ENCODE peak calls at places on chromosomes 5 and 9, in five cellular contexts. I, S, K, V and A are unnamed samples.

GRCh38 chr9:16828335-16829281 is 41.9 kb downstream of the BNC2 start:
- DNase-seq in K (no peak), I (no peak), V (no peak), S (no peak), A (no peak)

GRCh38 chr9:75238311-75238976 is 150.1 kb downstream of the OSTF1 start:
- DNase-seq in K (peak), I (peak), V (peak), S (peak), A (no peak)

GRCh38 chr5:111116550-111116949 is 24.4 kb downstream of the WDR36 start:
- DNase-seq in V (no peak), K (no peak), S (no peak), I (no peak), A (no peak)

GRCh38 chr9:32264171-32264862 is 120.1 kb upstream of the ACO1 start:
- DNase-seq in I (no peak), S (peak), K (no peak), V (no peak), A (no peak)

GRCh38 chr9:29691758-29692407 is 2118.6 kb upstream of the C9orf72 start:
- DNase-seq in I (peak), S (peak), V (no peak), K (no peak), A (no peak)

GRCh38 chr9:135797507-135798302 is 95.7 kb downstream of the KCNT1 start:
- DNase-seq in I (peak), S (no peak), K (peak), V (peak), A (no peak)

GRCh38 chr5:32713396-32714381 is 2.6 kb downstream of the NPR3 start:
- DNase-seq in K (no peak), I (no peak), V (no peak), S (no peak), A (peak)

GRCh38 chr5:72268753-72269410 is 51.2 kb downstream of the MRPS27 start:
- DNase-seq in V (peak), S (no peak), K (no peak), I (peak), A (no peak)

GRCh38 chr5:87524217-87524616 is 111.5 kb upstream of the CCNH start:
- DNase-seq in S (no peak), I (no peak), V (no peak), K (no peak), A (no peak)

GRCh38 chr9:80410106-80410505 is 838.3 kb downstream of the TLE4 start:
- DNase-seq in S (no peak), I (no peak), K (peak), V (no peak), A (no peak)

GRCh38 chr9:133290751-133291302 is 15.8 kb upstream of the ABO start:
- DNase-seq in V (no peak), K (no peak), I (no peak), S (no peak), A (no peak)

GRCh38 chr5:39780341-39780740 is 355.6 kb upstream of the DAB2 start:
- DNase-seq in V (no peak), K (no peak), I (no peak), S (no peak), A (no peak)

GRCh38 chr9:116844621-116845020 is 157.5 kb downstream of the TRIM32 start:
- DNase-seq in K (no peak), V (no peak), S (peak), I (no peak), A (no peak)

GRCh38 chr5:31036407-31036806 is 157.1 kb upstream of the CDH6 start:
- DNase-seq in V (no peak), I (no peak), S (no peak), K (no peak), A (no peak)

GRCh38 chr5:69368458-69369368 is 607 bp downstream of the AK6 start:
- DNase-seq in K (peak), V (no peak), S (peak), I (no peak), A (no peak)

GRCh38 chr5:134738963-134739661 is 764 bp downstream of the CAMLG start:
- DNase-seq in V (peak), K (peak), I (peak), S (no peak), A (peak)

GRCh38 chr5:132458226-132458560 is 32.4 kb downstream of the IRF1 start:
- DNase-seq in I (no peak), S (no peak), K (no peak), V (peak), A (no peak)

GRCh38 chr5:159786201-159786600 is 130.1 kb upstream of the ADRA1B start:
- DNase-seq in I (no peak), K (no peak), V (no peak), S (no peak), A (no peak)